ENCODE peak calls at places on chromosomes 2 and 18, in nine cellular contexts. U is upper lobe of left lung, Y is GM23338, O is transverse colon, R is GM12891, N is Panc1, G is GM12878, W is sigmoid colon, M is esophagus muscularis mucosa. Z is an unnamed sample.
A peak's percentile ranks its signal among the peaks of the same experiment; 100 is the strongest.

GRCh38 chr2:69946351-69947077 is 14.9 kb downstream of the ASPRV1 start:
- DNase-seq in N (peak; percentile 83), U (no peak), Y (no peak), O (no peak), M (no peak), R (peak; percentile 57), G (peak; percentile 30), W (no peak), Z (no peak)

GRCh38 chr2:127398239-127398590 is 10.4 kb upstream of the MAP3K2 start:
- DNase-seq in R (peak; percentile 69), Y (no peak), U (no peak), W (peak; percentile 91), M (no peak), G (no peak), O (peak; percentile 88), N (no peak), Z (peak; percentile 85)

GRCh38 chr2:84631047-84631446 is 114.7 kb downstream of the DNAH6 start:
- DNase-seq in O (no peak), N (peak; percentile 10), W (no peak), R (peak; percentile 2), Y (peak; percentile 62), U (no peak), M (no peak), G (no peak), Z (peak; percentile 19)

GRCh38 chr2:240602266-240603050 is 15.9 kb downstream of the CAPN10 start:
- DNase-seq in G (no peak), N (no peak), Y (no peak), R (no peak), W (peak; percentile 48), M (no peak), U (no peak), O (peak; percentile 9), Z (no peak)

GRCh38 chr18:74892066-74892627 is 294.5 kb downstream of the ZNF407 start:
- DNase-seq in N (no peak), M (no peak), W (no peak), U (no peak), G (no peak), O (no peak), Y (no peak), R (no peak), Z (no peak)

GRCh38 chr2:176079851-176080539 is 3.8 kb downstream of the EVX2 start:
- DNase-seq in Y (peak; percentile 86), G (no peak), N (no peak), R (no peak), W (no peak), U (peak; percentile 88), M (no peak), O (no peak), Z (peak; percentile 93)

GRCh38 chr18:9802774-9803697 is 82.7 kb upstream of the TXNDC2 start:
- DNase-seq in N (no peak), U (no peak), W (no peak), R (no peak), M (no peak), O (no peak), Y (peak; percentile 8), G (no peak), Z (peak; percentile 97)

GRCh38 chr2:174611006-174611405 is 13.4 kb upstream of the WIPF1 start:
- DNase-seq in G (no peak), Y (no peak), R (no peak), W (no peak), O (no peak), U (no peak), M (no peak), N (no peak), Z (no peak)

GRCh38 chr18:61606759-61607158 is 273.5 kb downstream of the CDH20 start:
- DNase-seq in O (peak; percentile 30), G (no peak), R (no peak), Y (peak; percentile 82), W (peak; percentile 72), M (no peak), U (no peak), N (peak; percentile 48), Z (no peak)

GRCh38 chr2:161651547-161651946 is 27.3 kb downstream of the SLC4A10 start:
- DNase-seq in U (peak; percentile 73), M (no peak), N (no peak), R (no peak), G (no peak), Y (no peak), O (no peak), W (no peak), Z (no peak)

GRCh38 chr2:218266316-218266979 is 3.5 kb downstream of the AAMP start:
- DNase-seq in U (no peak), O (no peak), W (no peak), R (no peak), G (no peak), N (no peak), M (no peak), Y (no peak), Z (no peak)

GRCh38 chr18:641224-641623 is 16.2 kb upstream of the TYMS start:
- DNase-seq in Y (no peak), N (no peak), M (no peak), U (no peak), O (no peak), G (no peak), W (no peak), R (no peak), Z (no peak)

GRCh38 chr2:375270-375946 is 87.5 kb upstream of the ALKAL2 start:
- DNase-seq in N (no peak), R (no peak), M (no peak), Y (no peak), O (no peak), U (no peak), W (no peak), G (no peak), Z (no peak)

GRCh38 chr2:69047625-69048145 is 34.7 kb downstream of the ANTXR1 start:
- DNase-seq in M (no peak), R (no peak), G (no peak), W (no peak), U (no peak), O (no peak), N (no peak), Y (no peak), Z (no peak)

GRCh38 chr2:62296034-62296832 is 100.3 kb downstream of the B3GNT2 start:
- DNase-seq in O (no peak), W (no peak), N (no peak), Y (no peak), G (no peak), R (no peak), M (no peak), U (peak; percentile 47), Z (peak; percentile 94)

GRCh38 chr2:107591541-107591940 is 235.2 kb upstream of the RGPD4 start:
- DNase-seq in W (no peak), O (no peak), U (no peak), N (no peak), Y (no peak), M (no peak), R (no peak), G (no peak), Z (no peak)

GRCh38 chr2:113136828-113137775 is 9.7 kb downstream of the IL1RN start:
- DNase-seq in R (no peak), O (no peak), M (no peak), Y (peak; percentile 85), G (no peak), N (no peak), W (no peak), U (no peak), Z (peak; percentile 62)

GRCh38 chr2:47065771-47066380 is 89.2 kb downstream of the STPG4 start:
- DNase-seq in U (no peak), O (peak; percentile 60), R (no peak), N (no peak), M (no peak), W (no peak), Y (peak; percentile 34), G (no peak), Z (no peak)

GRCh38 chr2:8863331-8863953 is 26.0 kb upstream of the KIDINS220 start:
- DNase-seq in N (no peak), M (no peak), O (no peak), R (no peak), G (no peak), Y (no peak), U (no peak), W (no peak), Z (no peak)

GRCh38 chr2:8861797-8862196 is 24.4 kb upstream of the KIDINS220 start:
- DNase-seq in Y (no peak), W (no peak), M (no peak), U (no peak), N (no peak), G (no peak), O (no peak), R (no peak), Z (no peak)

GRCh38 chr2:8857709-8858108 is 20.3 kb upstream of the KIDINS220 start:
- DNase-seq in G (no peak), N (no peak), U (peak; percentile 25), M (no peak), O (no peak), R (no peak), Y (peak; percentile 11), W (no peak), Z (no peak)

GRCh38 chr2:8862230-8862629 is 24.8 kb upstream of the KIDINS220 start:
- DNase-seq in W (no peak), U (no peak), N (no peak), G (no peak), R (no peak), O (no peak), Y (no peak), M (no peak), Z (no peak)

GRCh38 chr2:8860239-8860638 is 22.8 kb upstream of the KIDINS220 start:
- DNase-seq in Y (no peak), M (no peak), U (no peak), N (no peak), R (no peak), O (no peak), G (no peak), W (no peak), Z (no peak)
- TF ChIP-seq POLR2AphosphoS5 in Y (no peak), M (no peak), U (no peak), N (no peak), R (no peak), O (no peak), G (no peak), W (no peak), Z (no peak)

GRCh38 chr18:48222118-48222517 is 187.1 kb downstream of the ZBTB7C start:
- DNase-seq in O (peak; percentile 50), M (peak; percentile 81), R (no peak), N (no peak), U (no peak), W (no peak), G (peak; percentile 2), Y (no peak), Z (no peak)
- TF ChIP-seq POLR2AphosphoS5 in O (no peak), M (peak; percentile 34), R (no peak), N (no peak), U (no peak), W (no peak), G (no peak), Y (no peak), Z (no peak)

DNA sequence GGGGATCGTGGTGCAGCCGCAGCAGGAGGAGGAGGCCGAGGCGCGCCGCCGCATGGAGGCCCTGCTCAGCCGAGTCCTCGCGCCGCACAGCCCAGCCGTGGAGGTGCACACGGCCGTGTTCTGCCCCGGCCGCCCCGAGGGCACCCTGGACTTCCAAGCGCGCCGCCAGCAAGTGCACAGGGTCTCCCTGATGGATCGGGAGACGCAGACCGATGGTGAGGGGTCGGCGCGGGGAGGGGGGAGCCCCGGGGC is 5.1 kb upstream of the SPATA3 start:
- DNase-seq in O (no peak), G (no peak), W (no peak), M (no peak), N (no peak), Y (no peak), U (no peak), R (no peak), Z (no peak)
- TF ChIP-seq POLR2AphosphoS5 in O (no peak), G (no peak), W (no peak), M (no peak), N (no peak), Y (no peak), U (no peak), R (no peak), Z (no peak)

GRCh38 chr2:135530313-135531230 is at the start of gene ZRANB3:
- DNase-seq in U (no peak), W (peak; percentile 98), Y (peak; percentile 99), M (peak; percentile 98), G (peak; percentile 98), R (peak; percentile 50), O (peak; percentile 96), N (peak; percentile 97), Z (peak; percentile 97)
- TF ChIP-seq POLR2AphosphoS5 in U (no peak), W (no peak), Y (peak; percentile 56), M (peak; percentile 35), G (peak; percentile 67), R (no peak), O (peak; percentile 10), N (peak; percentile 61), Z (peak; percentile 71)